ENCODE peak calls at places on chromosomes 5 and 9, in four cellular contexts. D is H9, B is thyroid gland, F is fibroblast of mammary gland. O is an unnamed sample.

GRCh38 chr5:2335156-2335555 is 416.3 kb downstream of the IRX2 start:
- DNase-seq in B (no peak), F (no peak), D (no peak), O (no peak)

GRCh38 chr5:180291234-180291940 is 496 bp downstream of the MAPK9 start:
- DNase-seq in D (no peak), F (no peak), B (peak), O (no peak)

GRCh38 chr9:6000955-6001354 is 14.5 kb downstream of the RANBP6 start:
- DNase-seq in D (no peak), F (no peak), B (no peak), O (no peak)

GRCh38 chr9:750264-750967 is 91.1 kb upstream of the DMRT1 start:
- DNase-seq in B (peak), F (no peak), D (no peak), O (no peak)

GRCh38 chr9:74921732-74922131 is 31.0 kb downstream of the C9orf40 start:
- DNase-seq in F (no peak), D (no peak), B (no peak), O (no peak)

GRCh38 chr9:4224181-4224580 is 75.7 kb downstream of the GLIS3 start:
- DNase-seq in F (no peak), B (no peak), D (no peak), O (no peak)

GRCh38 chr9:19174127-19174921 is 47.0 kb upstream of the PLIN2 start:
- DNase-seq in D (peak), B (peak), F (peak), O (peak)

GRCh38 chr9:4585135-4585534 is 77.0 kb upstream of the PLPP6 start:
- DNase-seq in F (no peak), B (no peak), D (no peak), O (no peak)

GRCh38 chr5:100479079-100479688 is 56.0 kb upstream of the FAM174A start:
- DNase-seq in F (peak), B (no peak), D (peak), O (peak)
- TF ChIP-seq CTCF in F (peak), B (peak), D (peak), O (peak)

DNA sequence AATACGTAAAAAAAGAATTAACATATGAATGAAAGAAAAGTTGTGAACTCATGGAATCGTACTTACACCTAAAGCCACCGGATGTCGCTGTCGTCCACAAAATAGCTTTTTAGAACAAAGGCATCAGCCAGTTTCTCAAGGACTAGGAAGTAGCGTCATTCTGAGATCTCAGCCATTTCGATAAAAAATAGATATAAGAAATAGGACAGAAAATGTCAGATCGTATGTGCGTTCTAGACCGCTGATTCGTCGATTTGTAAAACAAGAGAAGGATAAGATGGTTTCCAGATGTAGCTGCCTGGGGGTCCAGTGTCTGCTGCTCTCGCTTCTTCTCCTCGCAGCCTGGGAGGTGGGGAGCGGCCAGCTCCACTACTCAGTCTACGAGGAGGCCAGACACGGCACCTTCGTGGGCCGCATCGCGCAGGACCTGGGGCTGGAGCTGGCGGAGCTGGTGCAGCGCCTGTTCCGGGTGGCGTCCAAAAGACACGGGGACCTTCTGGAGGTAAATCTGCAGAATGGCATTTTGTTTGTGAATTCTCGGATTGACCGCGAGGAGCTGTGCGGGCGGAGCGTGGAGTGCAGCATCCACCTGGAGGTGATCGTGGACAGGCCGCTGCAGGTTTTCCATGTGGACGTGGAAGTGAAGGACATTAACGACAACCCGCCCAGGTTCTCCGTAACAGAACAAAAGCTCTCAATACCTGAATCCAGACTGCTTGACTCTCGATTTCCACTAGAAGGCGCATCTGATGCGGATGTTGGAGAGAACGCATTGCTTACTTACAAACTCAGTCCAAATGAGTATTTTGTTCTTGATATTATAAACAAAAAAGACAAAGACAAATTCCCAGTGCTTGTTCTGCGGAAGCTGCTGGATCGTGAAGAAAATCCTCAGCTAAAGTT is at the start of gene PCDHA10:
- DNase-seq in F (peak), D (peak), B (peak), O (no peak)
- TF ChIP-seq CTCF in F (peak), D (peak), B (peak), O (peak)

DNA sequence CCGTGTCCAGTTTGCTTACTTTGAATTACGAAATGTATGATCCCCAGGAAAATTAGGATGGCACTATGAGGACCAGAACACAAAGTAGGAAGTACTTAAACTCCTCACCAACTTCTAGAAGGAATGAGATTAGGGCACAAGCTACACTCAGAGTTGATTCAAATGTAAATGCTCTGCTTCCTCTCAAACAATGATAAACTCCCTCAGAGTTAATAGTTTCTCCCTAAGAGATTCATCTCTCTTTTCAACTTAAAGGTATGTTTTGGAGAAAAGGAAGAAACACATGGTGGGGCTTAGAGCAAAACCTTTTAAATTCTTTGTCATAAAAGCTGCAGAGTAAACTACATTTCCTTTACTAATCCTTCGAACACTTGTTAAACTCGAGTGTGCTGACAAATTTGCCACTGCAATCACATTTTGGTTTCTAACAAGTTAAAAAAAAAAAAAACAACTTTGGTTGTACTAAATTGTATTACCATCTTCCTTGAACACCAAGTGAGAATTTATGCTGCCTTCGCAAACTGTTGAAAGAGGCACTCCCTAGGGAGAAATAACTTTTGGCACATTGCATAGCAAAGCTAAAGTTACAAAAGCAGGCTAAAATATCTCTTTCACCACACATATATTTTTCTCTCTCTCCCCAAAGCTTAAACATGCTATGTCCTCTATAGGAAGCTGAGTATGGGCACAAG is 66.6 kb downstream of the DENND1A start:
- DNase-seq in D (no peak), B (no peak), F (peak), O (no peak)
- TF ChIP-seq CTCF in D (no peak), B (no peak), F (no peak), O (no peak)

DNA sequence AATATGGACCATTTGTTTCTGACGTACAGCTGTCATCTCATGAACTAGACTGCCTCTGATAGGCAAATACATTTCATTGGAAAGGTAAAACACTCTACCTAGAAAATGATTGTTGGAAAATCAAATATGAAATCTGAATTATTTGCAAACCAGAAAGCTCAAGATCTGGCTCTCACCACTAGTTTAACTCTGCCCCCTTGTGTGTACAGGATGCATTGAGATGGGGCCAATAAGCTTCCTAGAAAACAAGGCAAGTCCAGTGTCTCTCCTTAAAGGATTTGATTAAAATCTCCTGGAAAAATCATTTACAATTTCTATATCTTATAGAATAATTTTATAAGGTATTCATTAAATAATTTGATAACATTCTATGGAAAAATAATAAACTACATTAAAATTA is 311.9 kb upstream of the ANKH start:
- DNase-seq in F (peak), D (no peak), B (no peak), O (peak)
- TF ChIP-seq CTCF in F (peak), D (peak), B (no peak), O (peak)

GRCh38 chr5:91929522-91929817 is 546.4 kb upstream of the ARRDC3 start:
- DNase-seq in D (no peak), F (no peak), B (no peak), O (no peak)
- TF ChIP-seq CTCF in D (peak), F (no peak), B (no peak), O (no peak)

DNA sequence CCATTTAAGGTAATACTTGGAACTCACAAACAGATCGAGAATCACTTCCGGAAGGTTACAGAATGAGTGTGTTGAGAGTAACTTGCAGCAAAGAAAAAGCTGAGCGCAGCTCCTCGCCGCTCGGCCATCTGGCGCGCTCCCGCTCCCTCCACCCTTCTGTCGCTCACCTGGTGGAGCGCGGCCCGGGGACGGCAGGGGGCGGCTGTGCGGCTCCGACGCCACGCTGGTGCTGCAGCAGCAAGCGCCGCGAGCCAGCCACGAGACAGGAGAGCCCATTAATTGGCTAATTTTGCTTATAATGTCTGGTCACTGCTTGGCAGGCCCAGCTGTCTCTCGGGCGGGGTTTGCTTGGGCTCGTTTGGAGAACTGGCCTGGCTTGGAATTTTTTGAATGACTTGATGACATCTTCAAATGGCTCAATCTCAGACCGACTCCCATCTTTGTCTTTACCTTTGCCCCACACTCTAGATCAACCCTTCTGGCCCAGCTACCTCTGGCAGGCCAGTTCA is 601.8 kb downstream of the CCDC171 start:
- DNase-seq in B (peak), F (peak), D (peak), O (peak)
- TF ChIP-seq CTCF in B (peak), F (no peak), D (peak), O (peak)

O was measured in PC-3.